ENCODE peak calls at places on chromosomes 4 and X, in six cellular contexts. O, Z, T, M, Q and L are unnamed samples.
A peak's percentile ranks its signal among the peaks of the same experiment; 100 is the strongest.

GRCh38 chr4:149914521-149915115 is 99.0 kb upstream of the IQCM start:
- DNase-seq in T (peak; percentile 71), Z (peak; percentile 38), M (no peak), O (peak; percentile 62), Q (peak; percentile 32), L (peak; percentile 68)

GRCh38 chr4:1417522-1418390 is 11.5 kb upstream of the NKX1-1 start:
- DNase-seq in M (no peak), Z (no peak), O (peak; percentile 31), Q (no peak), T (no peak), L (no peak)

GRCh38 chr4:2256781-2257191 is 5.1 kb downstream of the MXD4 start:
- DNase-seq in T (no peak), O (no peak), M (no peak), Z (no peak), Q (no peak), L (no peak)

GRCh38 chrX:139126493-139126892 is 404.0 kb upstream of the F9 start:
- DNase-seq in M (peak; percentile 13), Q (no peak), O (peak; percentile 62), Z (peak; percentile 24), T (no peak), L (no peak)

GRCh38 chr4:111178231-111178630 is 555.4 kb upstream of the PITX2 start:
- DNase-seq in M (no peak), T (no peak), O (no peak), Z (no peak), Q (no peak), L (no peak)

GRCh38 chrX:39953027-39953426 is 144.7 kb downstream of the BCOR start:
- DNase-seq in Q (no peak), Z (no peak), M (no peak), T (no peak), O (no peak), L (no peak)

GRCh38 chr4:3736806-3737205 is 29.4 kb upstream of the ADRA2C start:
- DNase-seq in Z (no peak), Q (no peak), T (no peak), M (no peak), O (no peak), L (no peak)

GRCh38 chrX:55907968-55908607 is 190.5 kb downstream of the RRAGB start:
- DNase-seq in M (peak; percentile 44), T (peak; percentile 61), O (peak; percentile 83), Q (peak; percentile 54), Z (peak; percentile 37), L (no peak)

GRCh38 chrX:88135735-88136134 is 611.3 kb upstream of the CPXCR1 start:
- DNase-seq in O (no peak), Z (peak; percentile 0), M (no peak), T (peak; percentile 0), Q (no peak), L (no peak)

GRCh38 chrX:131626681-131627296 is 82.9 kb downstream of the OR13H1 start:
- DNase-seq in Z (no peak), O (no peak), Q (no peak), T (peak; percentile 35), M (no peak), L (no peak)

GRCh38 chr4:76090241-76090691 is 15.8 kb downstream of the ART3 start:
- DNase-seq in T (peak; percentile 97), M (no peak), O (no peak), Q (peak; percentile 91), Z (no peak), L (peak; percentile 94)

GRCh38 chrX:18873189-18873791 is 110.6 kb downstream of the PHKA2 start:
- DNase-seq in Q (no peak), Z (no peak), O (no peak), T (peak; percentile 75), M (no peak), L (peak; percentile 61)

GRCh38 chr4:183504930-183505555 is at the start of gene ING2:
- DNase-seq in M (no peak), Q (peak; percentile 30), T (peak; percentile 88), Z (no peak), O (no peak), L (no peak)

GRCh38 chrX:20224814-20225487 is 41.8 kb downstream of the RPS6KA3 start:
- DNase-seq in O (no peak), Q (no peak), M (no peak), T (no peak), Z (no peak), L (peak; percentile 56)

GRCh38 chr4:26356067-26356466 is 35.3 kb downstream of the RBPJ start:
- DNase-seq in Q (no peak), Z (no peak), T (peak; percentile 18), O (no peak), M (no peak), L (peak; percentile 40)

GRCh38 chr4:83124079-83124780 is 9.7 kb upstream of the PLAC8 start:
- DNase-seq in Q (peak; percentile 79), Z (no peak), M (no peak), O (no peak), T (peak; percentile 56), L (peak; percentile 2)

GRCh38 chr4:112717856-112718255 is 80.9 kb downstream of the LARP7 start:
- DNase-seq in O (no peak), Z (no peak), T (no peak), M (no peak), Q (no peak), L (no peak)
- H3K18ac ChIP-seq in O (no peak overlapping the region), Z (no peak overlapping the region), T (no peak overlapping the region), M (no peak overlapping the region), Q (no peak overlapping the region), L (no peak overlapping the region)

GRCh38 chr4:145756244-145756643 is 76.3 kb downstream of the C4orf51 start:
- DNase-seq in Q (no peak), Z (no peak), O (no peak), T (no peak), M (no peak), L (no peak)
- H3K79me1 ChIP-seq in Q (no peaks in the 10 kb centered on the region), Z (no peaks in the 10 kb centered on the region), O (no peaks in the 10 kb centered on the region), T (peaks cover 7% of the 10 kb centered on the region), M (no peaks in the 10 kb centered on the region), L (peaks cover 4% of the 10 kb centered on the region)

GRCh38 chr4:36426741-36427140 is 145.3 kb downstream of the DTHD1 start:
- DNase-seq in M (no peak), Z (no peak), T (no peak), O (no peak), Q (no peak), L (no peak)
- H2AFZ ChIP-seq in M (no peak overlapping the region), Z (no peak overlapping the region), T (no peak overlapping the region), O (no peak overlapping the region), Q (no peak overlapping the region), L (no peak overlapping the region)

GRCh38 chr4:159328766-159329165 is 225.9 kb downstream of the RAPGEF2 start:
- DNase-seq in O (no peak), Z (no peak), M (no peak), T (no peak), Q (no peak), L (no peak)
- H3K18ac ChIP-seq in O (no peak overlapping the region), Z (no peak overlapping the region), M (no peak overlapping the region), T (no peak overlapping the region), Q (no peak overlapping the region), L (no peak overlapping the region)